ENCODE peak calls at places on chromosomes 6 and 20, in five cellular contexts. F is GM13976, H is fibroblast of the aortic adventitia, X is AG04450, M is WTC11. L is an unnamed sample.

GRCh38 chr6:129672883-129673631 is 36.9 kb downstream of the ARHGAP18 start:
- DNase-seq in F (peak), H (peak), X (peak), M (no peak), L (no peak)

GRCh38 chr6:90343581-90343980 is 46.9 kb upstream of the BACH2 start:
- DNase-seq in F (no peak), H (peak), X (no peak), M (no peak), L (no peak)

GRCh38 chr6:56370591-56371198 is 123.3 kb upstream of the COL21A1 start:
- DNase-seq in F (peak), H (peak), X (peak), M (no peak), L (peak)

GRCh38 chr20:32964575-32964974 is 39.7 kb downstream of the SUN5 start:
- DNase-seq in F (no peak), H (no peak), X (no peak), M (no peak), L (no peak)

GRCh38 chr6:167933290-167933689 is 64.2 kb upstream of the KIF25 start:
- DNase-seq in F (no peak), H (no peak), X (no peak), M (no peak), L (no peak)

GRCh38 chr20:52075400-52075799 is 116.2 kb downstream of the ZFP64 start:
- DNase-seq in F (no peak), H (no peak), X (no peak), M (no peak), L (no peak)

GRCh38 chr6:33812669-33813068 is 8.9 kb upstream of the MLN start:
- DNase-seq in F (peak), H (peak), X (no peak), M (peak), L (no peak)

GRCh38 chr6:44269921-44270525 is at the start of gene TMEM151B:
- DNase-seq in F (no peak), H (no peak), X (no peak), M (peak), L (no peak)

GRCh38 chr6:3786131-3786530 is 34.6 kb upstream of the PXDC1 start:
- DNase-seq in F (no peak), H (no peak), X (no peak), M (no peak), L (no peak)

GRCh38 chr6:158853072-158853871 is 34.1 kb upstream of the EZR start:
- DNase-seq in F (peak), H (peak), X (no peak), M (peak), L (no peak)

GRCh38 chr6:107700016-107700335 is 124.1 kb downstream of the SCML4 start:
- DNase-seq in F (no peak), H (no peak), X (no peak), M (no peak), L (no peak)

GRCh38 chr6:160519603-160520042 is 144.5 kb downstream of the LPA start:
- DNase-seq in F (peak), H (no peak), X (no peak), M (no peak), L (no peak)

GRCh38 chr6:15350386-15351083 is 104.7 kb downstream of the JARID2 start:
- DNase-seq in F (no peak), H (peak), X (no peak), M (no peak), L (no peak)

GRCh38 chr6:165674155-165675029 is 11.4 kb upstream of the PDE10A start:
- DNase-seq in F (no peak), H (no peak), X (no peak), M (no peak), L (no peak)

GRCh38 chr6:34070315-34071110 is 75.4 kb downstream of the GRM4 start:
- DNase-seq in F (no peak), H (no peak), X (no peak), M (no peak), L (no peak)

GRCh38 chr6:4355241-4355640 is 219.9 kb upstream of the ECI2 start:
- DNase-seq in F (no peak), H (peak), X (no peak), M (no peak), L (no peak)

GRCh38 chr6:17054647-17055046 is 47.2 kb upstream of the STMND1 start:
- DNase-seq in F (no peak), H (no peak), X (no peak), M (no peak), L (no peak)

GRCh38 chr20:34705383-34706021 is 1.4 kb downstream of the TP53INP2 start:
- DNase-seq in F (no peak), H (peak), X (no peak), M (peak), L (no peak)

GRCh38 chr6:153131037-153131981 is at the start of gene RGS17:
- DNase-seq in F (peak), H (peak), X (peak), M (peak), L (peak)

GRCh38 chr6:15842718-15843117 is 179.9 kb upstream of the DTNBP1 start:
- DNase-seq in F (no peak), H (peak), X (no peak), M (no peak), L (no peak)

GRCh38 chr6:154380733-154381132 is 24.1 kb upstream of the IPCEF1 start:
- DNase-seq in F (no peak), H (no peak), X (no peak), M (no peak), L (no peak)

GRCh38 chr20:9974324-9974723 is 60.5 kb upstream of the ANKEF1 start:
- DNase-seq in F (no peak), H (no peak), X (no peak), M (peak), L (no peak)

GRCh38 chr6:74249658-74250057 is 553.7 kb downstream of the CD109 start:
- DNase-seq in F (no peak), H (no peak), X (peak), M (no peak), L (peak)

GRCh38 chr6:129140571-129140970 is 257.6 kb downstream of the LAMA2 start:
- DNase-seq in F (no peak), H (peak), X (peak), M (no peak), L (no peak)

GRCh38 chr6:136347847-136348246 is 58.2 kb upstream of the BCLAF1 start:
- DNase-seq in F (no peak), H (peak), X (no peak), M (no peak), L (no peak)

GRCh38 chr6:145544031-145544430 is 191.3 kb downstream of the EPM2A start:
- DNase-seq in F (no peak), H (peak), X (peak), M (no peak), L (no peak)

GRCh38 chr20:15682690-15683089 is 890.6 kb downstream of the KIF16B start:
- DNase-seq in F (no peak), H (no peak), X (no peak), M (no peak), L (no peak)

GRCh38 chr6:82396964-82397761 is 33.5 kb downstream of the TPBG start:
- DNase-seq in F (no peak), H (peak), X (peak), M (no peak), L (peak)

GRCh38 chr6:89051725-89052124 is 28.8 kb upstream of the PNRC1 start:
- DNase-seq in F (no peak), H (no peak), X (no peak), M (no peak), L (no peak)

GRCh38 chr6:104829183-104829958 is 30.3 kb downstream of the HACE1 start:
- DNase-seq in F (no peak), H (no peak), X (no peak), M (no peak), L (no peak)

GRCh38 chr6:85715797-85716196 is 73.1 kb upstream of the SYNCRIP start:
- DNase-seq in F (no peak), H (no peak), X (no peak), M (no peak), L (no peak)

DNA sequence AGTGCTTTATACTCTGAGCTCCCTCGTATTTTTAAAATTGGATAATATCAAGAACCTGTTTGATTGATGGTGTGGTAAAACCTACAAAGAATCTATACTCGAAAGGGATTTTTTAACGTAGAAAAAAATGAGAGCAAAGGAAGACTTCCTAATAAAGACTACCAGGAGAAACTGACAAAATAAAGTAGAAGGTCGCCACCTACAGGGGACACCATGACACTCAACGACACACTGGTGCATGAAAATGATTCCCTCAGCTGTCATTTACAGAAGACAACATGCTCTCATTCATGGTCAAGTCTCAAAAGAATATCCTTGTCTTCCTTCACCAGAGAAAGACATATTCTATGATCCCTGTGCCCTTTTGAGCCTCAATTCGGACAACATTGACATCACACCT is 10.1 kb upstream of the NHSL1 start:
- DNase-seq in F (peak), H (peak), X (no peak), M (peak), L (no peak)
- TF ChIP-seq CTCF in F (peak), H (peak), X (peak), M (peak), L (peak)

GRCh38 chr6:70852667-70853246 is 104.1 kb downstream of the B3GAT2 start:
- DNase-seq in F (no peak), H (no peak), X (no peak), M (no peak), L (no peak)

GRCh38 chr6:70847685-70848084 is 109.2 kb downstream of the B3GAT2 start:
- DNase-seq in F (no peak), H (no peak), X (no peak), M (no peak), L (no peak)

GRCh38 chr6:70847091-70847490 is 109.8 kb downstream of the B3GAT2 start:
- DNase-seq in F (no peak), H (no peak), X (no peak), M (no peak), L (no peak)

GRCh38 chr6:70846207-70846835 is 110.5 kb downstream of the B3GAT2 start:
- DNase-seq in F (no peak), H (no peak), X (no peak), M (no peak), L (no peak)

GRCh38 chr6:70849348-70850069 is 107.4 kb downstream of the B3GAT2 start:
- DNase-seq in F (no peak), H (peak), X (peak), M (no peak), L (no peak)
- TF ChIP-seq CTCF in F (no peak), H (no peak), X (no peak), M (no peak), L (no peak)

GRCh38 chr20:59515013-59515905 is 89.1 kb upstream of the PHACTR3 start:
- DNase-seq in F (no peak), H (peak), X (no peak), M (peak), L (no peak)

GRCh38 chr20:59514554-59514953 is 89.8 kb upstream of the PHACTR3 start:
- DNase-seq in F (no peak), H (no peak), X (no peak), M (no peak), L (no peak)

GRCh38 chr20:59519707-59520014 is 84.7 kb upstream of the PHACTR3 start:
- DNase-seq in F (no peak), H (no peak), X (no peak), M (no peak), L (no peak)

GRCh38 chr20:59518881-59519706 is 85.2 kb upstream of the PHACTR3 start:
- DNase-seq in F (peak), H (peak), X (no peak), M (peak), L (no peak)

DNA sequence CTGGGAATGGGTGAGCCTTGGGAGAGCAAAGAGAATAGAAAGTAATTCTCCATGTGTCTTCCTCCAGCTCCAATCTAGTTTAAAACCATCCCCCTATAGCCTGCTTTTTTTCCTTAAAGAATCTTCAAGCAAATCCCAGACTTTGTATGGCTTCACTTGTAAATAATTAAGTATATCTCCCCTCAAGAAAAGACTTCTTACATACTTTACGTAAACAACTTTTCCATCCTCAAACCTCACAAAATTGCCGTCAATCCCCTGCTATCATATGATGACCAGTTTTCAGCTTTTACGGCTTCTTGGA is 88.5 kb upstream of the PHACTR3 start:
- DNase-seq in F (no peak), H (no peak), X (no peak), M (no peak), L (no peak)
- TF ChIP-seq CTCF in F (no peak), H (no peak), X (no peak), M (no peak), L (no peak)

GRCh38 chr6:42260424-42260888 is 42.8 kb upstream of the MRPS10 start:
- DNase-seq in F (peak), H (no peak), X (no peak), M (peak), L (no peak)

GRCh38 chr6:42264146-42264851 is 46.6 kb upstream of the MRPS10 start:
- DNase-seq in F (no peak), H (no peak), X (no peak), M (no peak), L (no peak)

GRCh38 chr6:42264852-42265390 is 47.3 kb upstream of the MRPS10 start:
- DNase-seq in F (no peak), H (no peak), X (no peak), M (no peak), L (no peak)

GRCh38 chr6:42260972-42261371 is 43.3 kb upstream of the MRPS10 start:
- DNase-seq in F (peak), H (no peak), X (no peak), M (peak), L (no peak)

DNA sequence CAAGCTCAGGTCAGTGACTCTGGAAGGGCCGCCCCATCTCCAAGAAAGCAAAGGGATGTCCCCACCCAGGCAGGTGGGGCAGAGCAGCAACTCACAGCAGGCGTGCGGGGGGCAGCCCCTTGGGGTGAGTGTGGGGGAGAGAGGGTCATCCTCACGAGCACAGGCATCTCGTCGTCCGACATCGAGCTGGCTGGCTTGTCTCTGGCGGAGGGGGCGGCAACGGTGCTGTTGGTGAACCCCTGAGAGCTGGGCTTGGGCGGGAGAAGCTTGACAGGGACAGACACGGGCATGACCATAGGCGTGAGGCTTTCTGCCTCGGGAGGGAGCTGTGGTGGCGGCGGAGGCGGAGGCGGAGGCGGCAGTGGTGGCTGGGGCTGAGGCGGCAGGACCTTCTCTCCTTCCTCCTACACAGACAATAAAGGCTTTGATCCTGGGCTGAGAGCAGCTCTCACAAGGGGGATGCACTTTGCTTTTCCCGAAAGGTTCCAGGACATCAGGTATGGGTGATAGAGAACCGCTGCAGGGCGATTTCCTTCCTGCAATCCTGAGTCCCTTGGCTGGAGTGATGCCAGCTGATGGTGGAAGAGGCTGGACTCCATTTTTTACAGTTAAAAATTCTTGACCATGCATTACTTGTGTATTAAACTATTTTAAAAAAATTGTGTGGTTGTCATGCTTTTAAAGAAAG is 45.6 kb upstream of the MRPS10 start:
- DNase-seq in F (no peak), H (no peak), X (no peak), M (peak), L (no peak)
- TF ChIP-seq CTCF in F (no peak), H (no peak), X (no peak), M (no peak), L (no peak)

GRCh38 chr6:46964716-46965519 is 43.2 kb upstream of the ADGRF5 start:
- DNase-seq in F (no peak), H (peak), X (no peak), M (no peak), L (no peak)

GRCh38 chr6:46961248-46961647 is 39.5 kb upstream of the ADGRF5 start:
- DNase-seq in F (no peak), H (no peak), X (no peak), M (no peak), L (no peak)

GRCh38 chr6:46959419-46959818 is 37.7 kb upstream of the ADGRF5 start:
- DNase-seq in F (no peak), H (no peak), X (no peak), M (no peak), L (no peak)

GRCh38 chr6:46963039-46963438 is 41.3 kb upstream of the ADGRF5 start:
- DNase-seq in F (no peak), H (no peak), X (no peak), M (no peak), L (no peak)

GRCh38 chr6:46963626-46964025 is 41.9 kb upstream of the ADGRF5 start:
- DNase-seq in F (no peak), H (peak), X (no peak), M (no peak), L (no peak)
- TF ChIP-seq CTCF in F (no peak), H (no peak), X (no peak), M (no peak), L (no peak)

DNA sequence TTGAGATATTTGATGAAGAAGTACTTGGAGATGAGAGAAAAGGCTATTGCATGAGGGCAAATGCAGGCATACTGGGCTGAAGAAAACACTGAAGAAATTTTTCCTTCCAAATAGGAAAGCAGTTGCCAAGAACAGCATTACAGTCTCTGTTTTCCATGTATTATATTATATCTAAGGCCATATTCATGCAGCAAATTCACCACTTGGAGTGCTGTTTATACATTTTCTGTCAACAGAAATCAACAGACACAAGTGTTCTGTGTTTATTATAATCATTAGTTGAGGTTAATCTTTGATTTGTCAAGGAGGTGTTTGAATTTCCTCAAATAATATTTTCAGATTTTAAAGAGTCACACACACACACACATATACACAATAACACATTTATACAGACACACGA is 268.8 kb upstream of the PLCB4 start:
- DNase-seq in F (no peak), H (no peak), X (no peak), M (no peak), L (no peak)
- TF ChIP-seq CTCF in F (no peak), H (no peak), X (no peak), M (no peak), L (no peak)

GRCh38 chr20:1206749-1207148 is 3.5 kb downstream of the C20orf202 start:
- DNase-seq in F (no peak), H (no peak), X (no peak), M (no peak), L (no peak)

GRCh38 chr20:1211954-1212497 is 8.8 kb downstream of the C20orf202 start:
- DNase-seq in F (no peak), H (no peak), X (no peak), M (no peak), L (no peak)

GRCh38 chr20:1207293-1207884 is 4.1 kb downstream of the C20orf202 start:
- DNase-seq in F (no peak), H (no peak), X (no peak), M (no peak), L (no peak)

GRCh38 chr20:1210501-1210900 is 7.2 kb downstream of the C20orf202 start:
- DNase-seq in F (no peak), H (no peak), X (no peak), M (no peak), L (no peak)

GRCh38 chr20:1209447-1210387 is 6.5 kb downstream of the C20orf202 start:
- DNase-seq in F (no peak), H (peak), X (no peak), M (no peak), L (no peak)
- TF ChIP-seq CTCF in F (no peak), H (peak), X (peak), M (no peak), L (peak)

DNA sequence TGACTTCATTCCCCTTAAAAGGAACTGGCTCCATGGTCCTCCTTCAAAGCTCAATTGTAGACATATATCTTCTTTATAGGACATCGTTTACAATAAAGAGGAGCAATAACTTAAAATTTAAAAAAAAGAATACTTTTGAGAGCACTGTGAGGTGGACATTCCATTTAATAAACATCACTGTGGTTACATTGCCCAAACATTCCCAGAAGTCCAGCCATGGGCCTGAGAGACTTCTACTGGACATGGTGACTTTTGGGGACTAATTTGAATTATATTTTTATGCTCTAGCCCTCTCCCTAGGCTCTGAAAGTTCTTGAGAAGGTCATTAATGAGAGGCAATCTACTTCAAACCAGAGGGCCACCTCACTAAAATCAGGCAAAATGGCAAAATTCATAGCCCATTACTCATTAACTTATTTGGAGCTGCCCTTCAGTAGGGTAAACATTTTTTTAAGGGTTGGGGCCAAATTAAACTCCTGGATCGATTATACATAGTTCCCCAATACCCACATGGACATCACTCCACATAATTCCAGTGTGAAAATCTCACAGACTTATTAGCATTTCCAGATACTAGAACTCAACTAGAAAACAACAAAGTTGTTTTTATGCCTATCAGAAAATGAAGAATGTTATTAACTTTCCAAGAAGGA is 17.1 kb downstream of the ISM1 start:
- DNase-seq in F (no peak), H (no peak), X (no peak), M (no peak), L (no peak)
- TF ChIP-seq CTCF in F (no peak), H (no peak), X (no peak), M (no peak), L (no peak)

L was measured in AG09319.